ENCODE peak calls at places on chromosomes 6 and 20, in four cellular contexts. U is A549, G is activated B cell treated with CpG ODN at 0.5 μM for 24 hours, L is glutamatergic neuron. T is an unnamed sample.

GRCh38 chr6:12637960-12638641 is 78.5 kb upstream of the PHACTR1 start:
- DNase-seq in U (peak), G (no peak), L (peak), T (peak)

GRCh38 chr20:57787969-57788781 is 78.4 kb upstream of the PMEPA1 start:
- DNase-seq in U (no peak), G (no peak), L (no peak), T (no peak)

GRCh38 chr6:12203001-12203400 is 87.2 kb upstream of the EDN1 start:
- DNase-seq in U (peak), G (no peak), L (no peak), T (no peak)

GRCh38 chr6:6577736-6578135 is 10.8 kb upstream of the LY86 start:
- DNase-seq in U (no peak), G (no peak), L (no peak), T (no peak)

GRCh38 chr6:34391023-34391485 is 1.4 kb downstream of the NUDT3 start:
- DNase-seq in U (peak), G (no peak), L (no peak), T (peak)

GRCh38 chr6:87514831-87515230 is 42.1 kb downstream of the SLC35A1 start:
- DNase-seq in U (no peak), G (no peak), L (no peak), T (no peak)

GRCh38 chr6:46410330-46410953 is 80.8 kb downstream of the RCAN2 start:
- DNase-seq in U (no peak), G (no peak), L (no peak), T (peak)

GRCh38 chr20:22684763-22685443 is 100.5 kb upstream of the FOXA2 start:
- DNase-seq in U (no peak), G (no peak), L (no peak), T (peak)

GRCh38 chr20:13412806-13413445 is 191.9 kb downstream of the ISM1 start:
- DNase-seq in U (no peak), G (no peak), L (no peak), T (no peak)

GRCh38 chr20:8020314-8021079 is 936 bp upstream of the TMX4 start:
- DNase-seq in U (no peak), G (no peak), L (no peak), T (no peak)

GRCh38 chr6:10014561-10014960 is 400.3 kb downstream of the TFAP2A start:
- DNase-seq in U (no peak), G (no peak), L (peak), T (peak)

GRCh38 chr20:2122921-2123320 is 21.3 kb downstream of the STK35 start:
- DNase-seq in U (no peak), G (no peak), L (no peak), T (no peak)

GRCh38 chr6:7919871-7920270 is 9.3 kb upstream of the TXNDC5 start:
- DNase-seq in U (no peak), G (no peak), L (no peak), T (no peak)

GRCh38 chr6:129677634-129678325 is 32.2 kb downstream of the ARHGAP18 start:
- DNase-seq in U (no peak), G (no peak), L (no peak), T (no peak)

GRCh38 chr6:163415176-163415619 is 680 bp downstream of the QKI start:
- DNase-seq in U (no peak), G (peak), L (no peak), T (no peak)

GRCh38 chr6:69155467-69155866 is 520.4 kb downstream of the ADGRB3 start:
- DNase-seq in U (no peak), G (no peak), L (no peak), T (no peak)

GRCh38 chr6:77880501-77880900 is 227.7 kb downstream of the MEI4 start:
- DNase-seq in U (no peak), G (no peak), L (no peak), T (no peak)